ENCODE peak calls at places on chromosome 1, in five cellular contexts. B is IMR-90, W is ovary, D is OCI-LY7, O is upper lobe of left lung. Z is an unnamed sample.

GRCh38 chr1:22025368-22026154 is 24.1 kb downstream of the CELA3A start:
- DNase-seq in W (peak), D (peak), B (peak), O (peak), Z (peak)

GRCh38 chr1:202821467-202821866 is 10.7 kb downstream of the PCAT6 start:
- DNase-seq in B (peak), W (no peak), D (no peak), O (no peak), Z (no peak)

GRCh38 chr1:117828206-117828605 is 101.2 kb downstream of the GDAP2 start:
- DNase-seq in B (peak), D (no peak), W (peak), O (peak), Z (no peak)

GRCh38 chr1:116574581-116575291 is 3.9 kb upstream of the CD58 start:
- DNase-seq in B (peak), O (no peak), D (peak), W (peak), Z (no peak)

GRCh38 chr1:214548988-214549387 is 2.4 kb downstream of the PTPN14 start:
- DNase-seq in W (peak), O (no peak), D (no peak), B (peak), Z (no peak)

GRCh38 chr1:31836638-31837037 is 20.8 kb upstream of the SPOCD1 start:
- DNase-seq in W (no peak), D (no peak), B (no peak), O (no peak), Z (no peak)

GRCh38 chr1:44884746-44885145 is 41.7 kb upstream of the PTCH2 start:
- DNase-seq in O (no peak), B (no peak), W (no peak), D (no peak), Z (no peak)

GRCh38 chr1:83846138-83846537 is 152.8 kb downstream of the TTLL7 start:
- DNase-seq in W (no peak), O (no peak), B (no peak), D (no peak), Z (no peak)

GRCh38 chr1:8463144-8463927 is 145.4 kb downstream of the SLC45A1 start:
- DNase-seq in D (peak), W (no peak), O (no peak), B (peak), Z (no peak)

GRCh38 chr1:939511-940107 is 15.9 kb downstream of the SAMD11 start:
- DNase-seq in D (no peak), O (peak), W (peak), B (no peak), Z (no peak)

GRCh38 chr1:227447531-227447990 is 115.8 kb upstream of the ZNF678 start:
- DNase-seq in W (peak), O (peak), B (no peak), D (no peak), Z (no peak)
- TF ChIP-seq CTCF in W (no peak), O (peak), B (peak), D (no peak), Z (no peak)

DNA sequence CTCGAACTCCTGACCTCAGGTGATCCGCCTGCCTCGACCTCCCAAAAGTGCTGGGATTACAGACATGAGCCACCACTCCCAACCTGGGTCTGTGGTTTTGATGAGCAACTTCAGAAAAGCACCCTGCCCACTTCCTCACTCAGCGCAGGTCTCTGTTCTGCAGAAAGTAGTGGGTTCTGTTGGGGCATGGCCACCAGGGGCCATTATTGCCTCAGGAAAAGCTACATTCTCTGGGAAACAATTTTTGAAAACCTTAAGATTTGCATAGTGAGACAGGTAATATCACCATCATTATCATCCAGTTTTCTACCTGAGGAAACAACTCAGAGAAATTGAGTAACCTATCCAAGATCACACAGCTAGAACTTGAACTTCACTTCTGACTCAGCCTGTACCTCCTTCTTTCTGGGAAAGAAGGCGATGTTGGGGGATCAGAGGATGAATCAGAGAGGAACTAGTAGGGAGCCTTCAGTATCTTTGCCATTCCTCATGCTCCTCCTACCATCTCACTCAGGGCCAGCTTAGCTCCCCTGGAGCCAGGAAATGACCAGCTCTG is 7.1 kb upstream of the NES start:
- DNase-seq in B (peak), W (no peak), D (no peak), O (no peak), Z (no peak)
- TF ChIP-seq CTCF in B (no peak), W (no peak), D (peak), O (no peak), Z (no peak)

GRCh38 chr1:235954306-235955283 is 87.9 kb upstream of the LYST start:
- DNase-seq in W (no peak), O (no peak), D (peak), B (peak), Z (peak)
- TF ChIP-seq CTCF in W (no peak), O (no peak), D (peak), B (no peak), Z (no peak)

GRCh38 chr1:15835741-15836510 is 11.6 kb upstream of the SPEN start:
- DNase-seq in W (peak), B (peak), D (peak), O (peak), Z (peak)

GRCh38 chr1:15834406-15835204 is 12.9 kb upstream of the SPEN start:
- DNase-seq in O (peak), D (peak), B (peak), W (peak), Z (peak)

GRCh38 chr1:15833842-15834405 is 13.6 kb upstream of the SPEN start:
- DNase-seq in O (no peak), B (no peak), D (no peak), W (no peak), Z (no peak)

GRCh38 chr1:15836772-15837669 is 10.5 kb upstream of the SPEN start:
- DNase-seq in O (peak), D (peak), B (no peak), W (peak), Z (peak)

DNA sequence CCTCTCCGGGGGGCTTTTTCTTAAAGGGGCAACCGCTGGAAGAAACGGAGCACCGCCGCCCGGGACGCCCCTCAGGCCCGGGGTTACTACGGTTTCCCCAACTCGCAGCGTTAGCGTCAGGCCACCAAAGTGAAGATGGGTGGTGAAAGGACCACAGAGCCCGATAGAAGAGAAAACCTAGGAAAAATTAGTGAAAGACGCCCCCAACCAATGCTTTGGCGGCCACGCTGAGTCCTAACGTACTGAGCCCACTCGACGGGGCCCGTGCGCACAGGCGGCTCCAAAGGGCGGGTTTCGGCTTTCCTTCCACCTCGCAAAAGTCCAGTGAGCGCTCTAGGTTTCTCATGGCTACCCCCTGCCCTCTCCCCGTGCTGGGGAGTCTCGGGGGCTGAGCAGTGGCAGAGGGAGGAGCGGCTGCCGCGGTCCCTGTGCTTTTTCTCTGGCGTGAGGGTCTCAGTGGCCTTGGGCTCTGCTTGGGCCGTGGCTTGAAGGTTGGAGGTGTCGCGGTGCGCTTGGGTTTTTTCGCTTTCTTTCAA is 12.2 kb upstream of the SPEN start:
- DNase-seq in O (peak), B (no peak), W (no peak), D (no peak), Z (no peak)
- TF ChIP-seq CTCF in O (no peak), B (no peak), W (no peak), D (no peak), Z (no peak)

DNA sequence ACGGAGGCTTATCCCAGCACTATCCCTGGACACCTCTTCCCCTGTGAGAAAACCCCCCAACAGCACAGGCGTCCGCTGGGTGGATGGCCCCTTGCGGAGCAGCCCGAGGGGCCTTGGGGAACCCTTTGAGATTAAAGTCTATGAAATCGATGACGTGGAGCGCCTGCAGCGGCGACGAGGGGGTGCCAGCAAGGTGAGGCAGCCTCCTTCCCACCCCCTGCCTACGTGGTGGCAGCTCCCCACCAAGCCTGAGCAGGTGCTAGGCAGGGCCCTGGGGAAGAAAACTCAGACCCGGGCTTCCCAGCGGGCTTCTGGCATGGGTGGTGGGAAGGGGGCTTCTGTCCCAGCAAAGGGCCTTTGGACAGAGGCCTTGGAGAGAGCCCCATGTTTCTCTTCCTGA is 543.3 kb downstream of the KIF26B start:
- DNase-seq in B (no peak), W (no peak), O (peak), D (no peak), Z (no peak)
- TF ChIP-seq CTCF in B (no peak), W (no peak), O (no peak), D (no peak), Z (no peak)

DNA sequence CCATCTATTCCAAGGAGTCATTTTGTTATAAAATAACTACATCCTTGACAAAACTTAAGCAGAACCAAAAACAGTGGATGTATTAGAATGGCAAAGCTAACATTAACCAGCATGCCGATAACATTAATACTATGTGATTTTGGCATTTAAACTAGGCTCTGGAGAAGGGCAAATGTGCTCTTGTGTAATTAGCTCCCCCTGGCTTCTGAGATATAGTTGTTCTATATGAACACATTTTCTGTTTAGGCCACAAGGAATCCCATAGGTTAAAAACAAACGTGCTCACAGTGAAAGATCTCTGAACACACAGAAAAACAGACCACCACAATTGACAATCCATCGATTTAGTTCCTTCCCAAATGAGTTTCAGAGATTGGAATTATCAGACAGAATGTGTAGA is 57.4 kb upstream of the TARS2 start:
- DNase-seq in O (no peak), W (no peak), D (peak), B (peak), Z (no peak)
- TF ChIP-seq CTCF in O (no peak), W (no peak), D (peak), B (no peak), Z (no peak)

DNA sequence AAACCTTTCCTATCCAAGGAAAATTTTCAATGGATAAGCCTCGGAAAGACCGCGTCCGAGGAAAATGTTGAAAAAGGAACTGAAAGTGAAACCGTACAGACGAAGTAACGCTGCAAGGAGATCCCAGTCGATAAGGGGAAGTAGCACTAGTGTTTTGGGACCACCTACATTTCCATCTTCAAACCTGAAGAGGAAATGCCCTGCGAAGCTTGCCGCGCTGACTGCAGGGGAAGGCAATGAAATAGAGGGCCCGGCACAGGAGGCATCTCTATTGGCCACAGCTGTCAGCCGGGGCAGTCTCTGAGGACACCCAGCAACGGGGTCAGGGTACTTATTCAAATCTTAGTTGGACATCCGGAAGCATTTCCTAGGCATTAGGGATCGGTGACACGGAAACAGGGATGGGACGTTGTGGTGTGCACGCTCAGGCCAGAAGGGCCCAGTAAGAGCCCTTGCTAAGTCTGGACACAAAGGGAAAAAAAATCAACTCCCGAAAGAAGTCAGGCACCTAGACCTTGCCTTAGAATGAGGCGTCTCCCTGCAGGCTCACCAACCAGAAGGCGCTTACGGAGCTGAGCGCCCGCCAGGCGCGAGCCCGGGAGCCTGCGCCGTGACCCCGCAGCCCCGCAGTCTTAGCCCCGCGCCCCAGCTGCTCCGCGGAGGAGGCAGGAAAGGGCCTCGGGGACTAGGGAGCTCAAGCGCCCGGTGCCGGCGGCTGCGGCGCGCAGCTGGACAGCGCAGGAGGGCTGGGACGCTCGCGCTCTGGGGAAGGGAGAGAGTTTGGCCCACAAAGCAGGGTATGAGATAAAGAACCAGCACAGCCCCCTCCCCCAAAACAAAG is 649 bp downstream of the USF1 start:
- DNase-seq in O (peak), D (peak), W (peak), B (peak), Z (peak)
- TF ChIP-seq CTCF in O (no peak), D (no peak), W (no peak), B (no peak), Z (no peak)

DNA sequence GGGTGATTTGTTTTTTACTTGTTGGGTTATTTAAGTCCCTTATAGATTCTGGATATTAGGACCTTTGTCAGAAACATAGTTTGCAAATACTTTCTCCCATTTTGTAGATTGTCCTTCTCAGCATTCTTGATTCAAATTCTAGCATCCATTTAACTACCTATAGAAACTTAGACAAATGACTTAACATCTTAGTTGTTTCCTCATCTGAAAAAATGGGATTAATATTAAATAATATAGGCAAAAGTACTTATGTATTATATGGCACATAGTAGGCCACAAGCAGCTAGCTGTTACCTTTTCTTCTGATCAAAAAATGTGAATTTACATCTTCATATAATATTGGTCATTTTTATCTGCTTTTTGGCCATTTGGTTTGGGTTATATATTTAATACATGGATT is 307.5 kb downstream of the ZP4 start:
- DNase-seq in W (no peak), B (no peak), D (no peak), O (no peak), Z (no peak)
- TF ChIP-seq CTCF in W (no peak), B (no peak), D (no peak), O (no peak), Z (no peak)

Z was measured in activated B cell treated with CpG ODN at 0.5 μM for 24 hours.